ENCODE peak calls at places on chromosomes 13 and 19, in five cellular contexts. Z is activated CD8-positive, alpha-beta memory T cell treated with anti-CD3 and anti-CD28 coated beads for 1 hour; D is ELF-1; H is dermis blood vessel endothelial cell; F is HT1080. E is an unnamed sample.

GRCh38 chr19:46840157-46840942 is 10.3 kb downstream of the AP2S1 start:
- DNase-seq in Z (no peak), D (peak; percentile 95), H (peak; percentile 79), F (peak; percentile 77), E (peak; percentile 46)

GRCh38 chr19:4580021-4580901 is 20.8 kb upstream of the SEMA6B start:
- DNase-seq in Z (no peak), D (no peak), H (peak; percentile 66), F (no peak), E (no peak)

GRCh38 chr13:62760724-62761123 is 1345.1 kb upstream of the PCDH20 start:
- DNase-seq in Z (no peak), D (no peak), H (no peak), F (no peak), E (no peak)

GRCh38 chr19:17348700-17349099 is 11.3 kb downstream of the GTPBP3 start:
- DNase-seq in Z (no peak), D (peak; percentile 83), H (peak; percentile 92), F (peak; percentile 89), E (no peak)

GRCh38 chr19:38402623-38402966 is 298 bp upstream of the FAM98C start:
- DNase-seq in Z (no peak), D (no peak), H (no peak), F (no peak), E (no peak)

GRCh38 chr19:17624314-17624991 is 63.7 kb downstream of the UNC13A start:
- DNase-seq in Z (no peak), D (no peak), H (no peak), F (no peak), E (no peak)

GRCh38 chr19:4112367-4112766 is 11.6 kb downstream of the MAP2K2 start:
- DNase-seq in Z (no peak), D (no peak), H (no peak), F (no peak), E (no peak)

GRCh38 chr13:21053231-21053630 is 8.2 kb downstream of the LATS2 start:
- DNase-seq in Z (no peak), D (no peak), H (peak; percentile 38), F (no peak), E (no peak)

E was measured in neural crest cell.